ENCODE peak calls at places on chromosomes 13 and 19, in six cellular contexts. Y, R, I, L, P and O are unnamed samples.

GRCh38 chr13:50485979-50486935 is 357.2 kb downstream of the DLEU7 start:
- DNase-seq in Y (no peak), R (no peak), I (no peak), L (no peak), P (no peak), O (no peak)

GRCh38 chr13:110396913-110397379 is 89.9 kb downstream of the COL4A2 start:
- DNase-seq in Y (no peak), R (no peak), I (no peak), L (no peak), P (no peak), O (no peak)

GRCh38 chr19:50817941-50818858 is 5.4 kb downstream of the KLK1 start:
- DNase-seq in Y (peak), R (peak), I (peak), L (peak), P (no peak), O (peak)

GRCh38 chr13:33743438-33744368 is 74.2 kb upstream of the RFC3 start:
- DNase-seq in Y (no peak), R (no peak), I (peak), L (no peak), P (peak), O (no peak)

GRCh38 chr19:39778763-39779162 is at the start of gene LEUTX:
- DNase-seq in Y (no peak), R (peak), I (peak), L (no peak), P (no peak), O (no peak)

GRCh38 chr13:32903720-32904119 is 112.5 kb upstream of the KL start:
- DNase-seq in Y (no peak), R (no peak), I (no peak), L (no peak), P (no peak), O (no peak)

GRCh38 chr19:39998511-39998910 is 1.7 kb downstream of the ZNF546 start:
- DNase-seq in Y (no peak), R (no peak), I (no peak), L (no peak), P (no peak), O (no peak)

GRCh38 chr13:44050450-44051063 is 170.9 kb downstream of the LACC1 start:
- DNase-seq in Y (no peak), R (peak), I (no peak), L (no peak), P (peak), O (no peak)

GRCh38 chr13:50722437-50723125 is 120.9 kb downstream of the DLEU7 start:
- DNase-seq in Y (no peak), R (no peak), I (no peak), L (no peak), P (no peak), O (no peak)

GRCh38 chr19:38744906-38745305 is 632 bp upstream of the CAPN12 start:
- DNase-seq in Y (no peak), R (no peak), I (no peak), L (no peak), P (no peak), O (no peak)

GRCh38 chr13:88586263-88586662 is 915.1 kb downstream of the SLITRK5 start:
- DNase-seq in Y (no peak), R (no peak), I (no peak), L (no peak), P (no peak), O (no peak)

GRCh38 chr13:23987331-23987730 is 90.0 kb upstream of the C1QTNF9B start:
- DNase-seq in Y (no peak), R (no peak), I (no peak), L (no peak), P (no peak), O (no peak)

GRCh38 chr13:35866801-35867200 is 264.4 kb downstream of the DCLK1 start:
- DNase-seq in Y (no peak), R (no peak), I (no peak), L (no peak), P (no peak), O (no peak)

GRCh38 chr19:40691421-40692211 is 1.2 kb upstream of the NUMBL start:
- DNase-seq in Y (no peak), R (peak), I (no peak), L (peak), P (no peak), O (no peak)

GRCh38 chr19:47230921-47231214 is at the start of gene BBC3:
- DNase-seq in Y (no peak), R (no peak), I (no peak), L (no peak), P (no peak), O (no peak)

GRCh38 chr19:47229674-47230121 is 1.3 kb downstream of the BBC3 start:
- DNase-seq in Y (no peak), R (no peak), I (no peak), L (no peak), P (no peak), O (no peak)

GRCh38 chr19:47230122-47230920 is 678 bp downstream of the BBC3 start:
- DNase-seq in Y (peak), R (peak), I (no peak), L (peak), P (peak), O (no peak)

GRCh38 chr19:47232422-47233211 is 1.6 kb upstream of the BBC3 start:
- DNase-seq in Y (no peak), R (no peak), I (no peak), L (no peak), P (no peak), O (no peak)

DNA sequence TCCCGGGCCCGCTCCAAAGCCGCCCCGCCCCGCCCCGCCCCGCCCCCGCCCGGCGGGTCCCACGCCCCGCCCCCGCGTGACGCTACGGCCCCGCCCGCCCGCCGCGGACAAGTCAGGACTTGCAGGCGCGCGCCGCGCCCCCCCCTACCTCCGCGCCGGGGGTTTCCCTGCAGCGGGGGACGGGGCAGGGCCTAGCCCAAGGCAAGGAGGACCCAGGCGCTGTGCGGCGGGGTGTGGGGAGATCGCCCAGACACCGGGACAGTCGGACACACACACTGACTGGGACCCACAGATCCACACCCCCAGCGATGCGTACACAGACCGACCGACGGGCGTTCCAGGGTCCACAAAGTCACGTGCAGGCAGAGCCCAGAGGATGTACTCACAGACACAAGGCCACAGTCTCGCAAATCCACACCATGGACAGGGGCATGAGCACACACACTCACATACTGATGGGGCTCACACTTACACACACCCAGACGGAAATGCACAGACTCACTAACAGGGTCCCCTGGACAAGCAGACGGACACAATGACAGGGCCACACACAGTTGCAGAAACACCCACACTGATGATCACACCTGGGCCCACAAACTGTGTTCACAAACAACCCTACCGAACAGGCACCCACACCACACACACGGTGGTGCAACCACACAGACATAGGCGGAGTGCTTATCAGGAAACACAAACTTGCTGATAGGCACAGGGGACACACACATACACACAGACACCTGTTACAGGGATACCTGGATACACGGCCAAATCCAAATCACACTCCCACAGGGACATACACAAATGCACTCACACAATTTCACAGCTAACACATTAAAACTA is 436 bp upstream of the BBC3 start:
- DNase-seq in Y (peak), R (peak), I (peak), L (peak), P (peak), O (peak)
- TF ChIP-seq POLR2A in Y (no peak), R (peak), I (peak), L (peak), P (peak), O (peak)

GRCh38 chr13:74306496-74306895 is 172.3 kb upstream of the KLF12 start:
- DNase-seq in Y (no peak), R (no peak), I (no peak), L (no peak), P (no peak), O (no peak)
- TF ChIP-seq TAF1 in Y (no peak), R (no peak), I (no peak), L (no peak), P (no peak), O (no peak)

DNA sequence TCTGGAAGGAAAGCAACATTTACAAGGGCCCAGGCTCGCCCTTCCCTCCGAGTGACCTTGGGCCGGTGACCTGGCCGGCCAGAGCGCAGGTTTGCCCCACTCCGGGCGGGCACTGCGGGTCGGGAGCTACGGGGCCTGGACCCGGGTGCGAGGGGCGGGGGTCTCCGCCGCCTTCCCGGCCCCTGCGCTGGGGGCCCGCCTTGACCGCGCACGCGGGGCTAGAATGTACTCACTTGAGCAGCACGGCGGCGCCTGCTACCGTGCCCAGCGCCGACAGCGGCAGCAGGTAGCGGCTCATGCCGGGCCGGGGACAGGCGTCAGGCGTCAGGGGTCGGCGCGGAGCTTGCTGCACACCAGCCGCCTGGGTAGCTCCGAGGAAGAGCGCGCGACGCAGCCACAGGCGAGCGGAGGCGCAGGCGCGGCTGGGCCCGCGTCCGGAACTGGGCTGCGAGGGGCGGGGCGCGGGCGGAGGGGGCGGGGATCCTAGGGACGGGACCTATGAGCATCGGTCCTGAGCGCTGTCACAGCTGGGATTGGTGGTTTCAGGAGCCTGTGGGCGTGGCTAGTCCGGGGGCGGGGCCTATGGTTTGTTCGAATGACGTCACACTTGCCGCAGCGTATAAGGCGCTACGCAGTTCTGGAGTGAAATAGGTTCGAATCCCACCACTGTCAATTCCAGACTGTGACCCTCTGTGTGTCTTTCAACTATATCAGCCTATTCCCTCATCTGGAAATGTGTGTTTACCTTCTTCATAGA is at the start of gene RDH13:
- DNase-seq in Y (peak), R (peak), I (peak), L (peak), P (peak), O (peak)
- TF ChIP-seq POLR2A in Y (peak), R (no peak), I (peak), L (no peak), P (peak), O (peak)

GRCh38 chr13:112696869-112697465 is 7.1 kb downstream of the ATP11A start:
- DNase-seq in Y (no peak), R (no peak), I (no peak), L (no peak), P (no peak), O (no peak)
- TF ChIP-seq TAF1 in Y (no peak), R (no peak), I (no peak), L (no peak), P (no peak), O (no peak)

DNA sequence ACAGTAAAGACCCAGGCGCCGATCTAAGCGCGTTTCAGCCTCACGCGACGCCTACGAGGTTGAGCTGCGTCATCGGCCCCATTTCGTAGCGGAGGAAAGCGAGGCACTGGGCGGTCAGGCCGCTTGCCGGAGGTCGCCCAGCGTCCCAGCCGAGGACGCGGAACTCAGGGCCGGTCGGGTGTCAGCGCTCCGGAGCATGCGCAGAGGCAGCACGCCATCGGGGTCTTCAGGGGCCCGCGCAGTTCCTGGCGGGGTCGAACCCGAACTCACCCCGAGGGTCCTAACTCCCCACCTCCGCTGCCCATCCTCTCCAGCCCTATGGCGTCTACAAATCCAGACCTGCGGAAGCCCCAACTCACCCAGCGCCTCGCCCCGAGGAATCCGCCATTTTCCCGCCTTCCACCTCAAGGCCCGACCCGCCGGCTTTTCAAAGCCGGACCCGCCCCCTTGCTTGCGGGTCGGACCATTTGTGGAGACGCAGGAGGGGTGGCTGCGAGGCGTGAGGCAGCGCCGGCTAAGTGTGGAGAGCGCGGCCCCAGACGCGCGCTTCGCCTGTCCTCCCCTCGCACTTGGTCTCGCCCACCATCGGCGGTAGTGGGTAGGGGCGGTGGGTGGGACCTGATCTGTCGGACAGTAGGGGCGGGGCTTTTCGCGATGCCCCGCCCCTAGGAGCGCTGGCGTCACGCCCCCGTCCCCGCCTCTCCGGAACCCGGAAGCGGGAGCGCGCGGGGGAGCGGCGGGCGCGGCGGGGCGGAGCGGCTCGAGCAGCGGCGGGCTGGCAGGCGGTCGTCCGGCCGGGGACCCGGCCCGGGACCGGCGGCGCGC is at the start of the genes HAUS8 and MYO9B:
- DNase-seq in Y (peak), R (peak), I (peak), L (peak), P (peak), O (peak)
- TF ChIP-seq POLR2A in Y (peak), R (peak), I (peak), L (peak), P (peak), O (peak)

GRCh38 chr19:16332991-16333624 is 8.5 kb downstream of the KLF2 start:
- DNase-seq in Y (no peak), R (no peak), I (no peak), L (no peak), P (no peak), O (no peak)

GRCh38 chr19:16327911-16328823 is 3.5 kb downstream of the KLF2 start:
- DNase-seq in Y (no peak), R (no peak), I (no peak), L (no peak), P (no peak), O (no peak)

GRCh38 chr19:16328824-16329482 is 4.3 kb downstream of the KLF2 start:
- DNase-seq in Y (no peak), R (no peak), I (no peak), L (no peak), P (no peak), O (no peak)

GRCh38 chr19:16330811-16331690 is 6.4 kb downstream of the KLF2 start:
- DNase-seq in Y (no peak), R (no peak), I (no peak), L (no peak), P (no peak), O (no peak)

GRCh38 chr19:16330368-16330801 is 5.8 kb downstream of the KLF2 start:
- DNase-seq in Y (peak), R (peak), I (no peak), L (no peak), P (peak), O (peak)
- TF ChIP-seq TAF1 in Y (no peak), R (no peak), I (no peak), L (no peak), P (no peak), O (no peak)

GRCh38 chr19:17292301-17293074 is 10.7 kb downstream of the ABHD8 start:
- DNase-seq in Y (peak), R (peak), I (peak), L (peak), P (peak), O (peak)
- TF ChIP-seq POLR2A in Y (peak), R (no peak), I (peak), L (peak), P (no peak), O (peak)

GRCh38 chr13:75550159-75550567 is 572 bp downstream of the UCHL3 start:
- DNase-seq in Y (peak), R (no peak), I (no peak), L (no peak), P (peak), O (no peak)
- TF ChIP-seq TAF1 in Y (no peak), R (no peak), I (no peak), L (no peak), P (no peak), O (no peak)

DNA sequence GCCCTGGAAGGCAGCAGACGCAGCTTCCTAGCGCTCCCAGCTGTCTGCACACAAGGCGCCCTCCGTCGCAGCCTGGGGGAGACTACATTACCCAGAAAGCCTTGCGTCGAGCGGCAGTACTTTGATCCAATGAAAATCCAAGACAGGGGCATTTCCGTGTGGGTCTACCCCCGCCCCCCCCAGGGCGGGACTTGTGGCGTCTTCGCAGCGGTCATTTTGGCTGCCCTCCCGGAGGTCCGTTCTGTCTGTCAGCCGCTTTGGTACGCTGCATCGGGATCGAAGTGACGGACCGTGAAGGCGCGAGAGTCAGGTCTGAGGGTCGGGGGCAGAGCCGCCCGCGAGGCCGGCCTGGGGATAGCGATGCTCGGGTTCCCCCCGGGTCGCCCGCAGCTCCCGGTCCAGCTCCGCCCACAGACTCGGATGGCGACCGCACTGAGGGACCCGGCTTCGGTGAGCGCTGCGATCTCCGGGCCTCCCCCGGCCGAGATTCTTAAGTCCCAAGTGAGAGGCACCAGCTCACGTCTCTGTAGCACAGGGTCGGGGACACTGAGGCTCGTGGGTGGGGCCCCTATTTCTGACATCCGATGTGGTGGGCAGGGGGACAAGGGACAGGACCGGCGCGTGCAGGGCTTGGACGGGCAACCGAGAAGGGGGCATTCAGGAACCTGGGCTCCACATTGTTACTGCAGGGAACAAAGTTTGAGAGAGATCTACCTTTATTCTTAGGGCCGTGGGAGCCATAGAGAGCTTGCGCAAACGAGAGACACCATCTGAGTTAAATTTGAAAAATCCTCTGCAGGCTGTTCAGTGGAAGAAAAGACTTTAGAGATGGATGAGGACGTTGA is at the start of gene ZNF211:
- DNase-seq in Y (peak), R (peak), I (peak), L (peak), P (peak), O (peak)
- TF ChIP-seq POLR2A in Y (peak), R (peak), I (peak), L (peak), P (peak), O (peak)